ENCODE peak calls at places on chromosomes 12 and 14, in five cellular contexts. S, J, M, C and N are unnamed samples.

GRCh38 chr12:10304161-10304574 is 3.5 kb upstream of the KLRD1 start:
- DNase-seq in S (no peak), J (no peak), M (no peak), C (no peak), N (no peak)

GRCh38 chr12:108838194-108839010 is 19.0 kb downstream of the SSH1 start:
- DNase-seq in S (peak), J (peak), M (peak), C (peak), N (peak)

GRCh38 chr12:89698607-89699006 is 10.0 kb downstream of the ATP2B1 start:
- DNase-seq in S (no peak), J (no peak), M (no peak), C (no peak), N (no peak)

GRCh38 chr14:64202731-64203130 is 91.4 kb downstream of the ESR2 start:
- DNase-seq in S (no peak), J (no peak), M (no peak), C (no peak), N (no peak)

GRCh38 chr12:28876423-28876822 is 272.7 kb upstream of the FAR2 start:
- DNase-seq in S (no peak), J (no peak), M (no peak), C (no peak), N (no peak)

GRCh38 chr14:79256311-79256879 is 954.9 kb downstream of the DIO2 start:
- DNase-seq in S (no peak), J (no peak), M (no peak), C (no peak), N (no peak)

GRCh38 chr12:105561981-105562726 is 231.7 kb downstream of the C12orf75 start:
- DNase-seq in S (peak), J (peak), M (no peak), C (peak), N (peak)

GRCh38 chr14:92039073-92039719 is 663 bp downstream of the TRIP11 start:
- DNase-seq in S (no peak), J (no peak), M (peak), C (peak), N (no peak)

GRCh38 chr14:96051642-96052540 is 12.7 kb downstream of the C14orf132 start:
- DNase-seq in S (no peak), J (no peak), M (no peak), C (peak), N (no peak)

GRCh38 chr14:38616959-38617358 is 361.1 kb upstream of the CLEC14A start:
- DNase-seq in S (no peak), J (no peak), M (no peak), C (no peak), N (no peak)

GRCh38 chr12:7242176-7243101 is 53.0 kb downstream of the PEX5 start:
- DNase-seq in S (no peak), J (no peak), M (no peak), C (no peak), N (no peak)

GRCh38 chr14:72613196-72613974 is 280.5 kb downstream of the DPF3 start:
- DNase-seq in S (peak), J (peak), M (peak), C (no peak), N (peak)

GRCh38 chr14:73170686-73171085 is 34.4 kb downstream of the PSEN1 start:
- DNase-seq in S (no peak), J (no peak), M (no peak), C (no peak), N (no peak)

GRCh38 chr12:67377021-67377420 is 107.9 kb downstream of the CAND1 start:
- DNase-seq in S (no peak), J (no peak), M (no peak), C (no peak), N (no peak)

GRCh38 chr14:91911474-91912032 is 35.9 kb downstream of the FBLN5 start:
- DNase-seq in S (no peak), J (no peak), M (peak), C (peak), N (no peak)

GRCh38 chr14:102408729-102409128 is 46.0 kb downstream of the TECPR2 start:
- DNase-seq in S (peak), J (no peak), M (no peak), C (no peak), N (no peak)

GRCh38 chr14:79162833-79163232 is 992.7 kb downstream of the NRXN3 start:
- DNase-seq in S (no peak), J (no peak), M (no peak), C (no peak), N (no peak)

GRCh38 chr12:131860472-131861260 is 32.5 kb downstream of the MMP17 start:
- DNase-seq in S (no peak), J (no peak), M (peak), C (peak), N (peak)

GRCh38 chr12:67531519-67531918 is 117.0 kb upstream of the DYRK2 start:
- DNase-seq in S (no peak), J (no peak), M (no peak), C (no peak), N (no peak)

GRCh38 chr14:81382517-81383225 is 17.5 kb downstream of the STON2 start:
- DNase-seq in S (no peak), J (no peak), M (no peak), C (no peak), N (no peak)

GRCh38 chr14:103628221-103628683 is 759 bp upstream of the KLC1 start:
- DNase-seq in S (peak), J (peak), M (peak), C (peak), N (peak)

GRCh38 chr12:72346331-72346944 is 74.3 kb downstream of the TRHDE start:
- DNase-seq in S (peak), J (peak), M (peak), C (peak), N (peak)

GRCh38 chr12:47896633-47897032 is 8.2 kb downstream of the VDR start:
- DNase-seq in S (no peak), J (no peak), M (peak), C (peak), N (no peak)

GRCh38 chr14:32209471-32209870 is 6.4 kb upstream of the RNU6-8 start:
- DNase-seq in S (no peak), J (no peak), M (no peak), C (no peak), N (no peak)

GRCh38 chr12:75853621-75854020 is 178.0 kb downstream of the PHLDA1 start:
- DNase-seq in S (no peak), J (no peak), M (no peak), C (no peak), N (no peak)

GRCh38 chr12:30296486-30296885 is 399.2 kb downstream of the IPO8 start:
- DNase-seq in S (no peak), J (no peak), M (no peak), C (no peak), N (no peak)

GRCh38 chr14:103216399-103216798 is 93.1 kb downstream of the TNFAIP2 start:
- DNase-seq in S (no peak), J (no peak), M (no peak), C (no peak), N (no peak)

GRCh38 chr14:95850429-95850828 is 26.2 kb upstream of the TUNAR start:
- DNase-seq in S (no peak), J (no peak), M (no peak), C (no peak), N (no peak)

GRCh38 chr12:4900327-4900726 is 9.4 kb upstream of the KCNA1 start:
- DNase-seq in S (no peak), J (no peak), M (no peak), C (no peak), N (no peak)

GRCh38 chr14:39426605-39427004 is 5.6 kb downstream of the FBXO33 start:
- DNase-seq in S (no peak), J (no peak), M (no peak), C (no peak), N (no peak)

GRCh38 chr12:130803707-130804106 is 35.3 kb downstream of the STX2 start:
- DNase-seq in S (no peak), J (no peak), M (no peak), C (no peak), N (no peak)

GRCh38 chr12:110514363-110514762 is 12.2 kb downstream of the RAD9B start:
- DNase-seq in S (no peak), J (no peak), M (no peak), C (no peak), N (no peak)

GRCh38 chr12:31238764-31239387 is 87.1 kb downstream of the SINHCAF start:
- DNase-seq in S (peak), J (peak), M (peak), C (peak), N (peak)

GRCh38 chr12:109273354-109273753 is 35.7 kb downstream of the FOXN4 start:
- DNase-seq in S (no peak), J (no peak), M (no peak), C (no peak), N (no peak)

GRCh38 chr12:98352218-98352811 is 163.1 kb upstream of the TMPO start:
- DNase-seq in S (no peak), J (no peak), M (no peak), C (peak), N (no peak)
- H3K4me3 ChIP-seq in S (no peak), J (no peak), M (no peak), C (peak), N (no peak)

GRCh38 chr12:57093412-57094193 is 4.7 kb downstream of the NAB2 start:
- DNase-seq in S (peak), J (peak), M (peak), C (peak), N (peak)

GRCh38 chr12:57096099-57096572 is 7.2 kb downstream of the NAB2 start:
- DNase-seq in S (no peak), J (no peak), M (no peak), C (no peak), N (peak)

GRCh38 chr12:57094194-57095160 is 5.6 kb downstream of the NAB2 start:
- DNase-seq in S (no peak), J (no peak), M (no peak), C (no peak), N (peak)

GRCh38 chr12:57096748-57097553 is 8.0 kb downstream of the NAB2 start:
- DNase-seq in S (no peak), J (no peak), M (no peak), C (no peak), N (no peak)

GRCh38 chr12:57095440-57095839 is 6.5 kb downstream of the NAB2 start:
- DNase-seq in S (no peak), J (no peak), M (no peak), C (no peak), N (no peak)
- TF ChIP-seq POLR2A in S (no peak), J (no peak), M (no peak), C (no peak), N (no peak)

DNA sequence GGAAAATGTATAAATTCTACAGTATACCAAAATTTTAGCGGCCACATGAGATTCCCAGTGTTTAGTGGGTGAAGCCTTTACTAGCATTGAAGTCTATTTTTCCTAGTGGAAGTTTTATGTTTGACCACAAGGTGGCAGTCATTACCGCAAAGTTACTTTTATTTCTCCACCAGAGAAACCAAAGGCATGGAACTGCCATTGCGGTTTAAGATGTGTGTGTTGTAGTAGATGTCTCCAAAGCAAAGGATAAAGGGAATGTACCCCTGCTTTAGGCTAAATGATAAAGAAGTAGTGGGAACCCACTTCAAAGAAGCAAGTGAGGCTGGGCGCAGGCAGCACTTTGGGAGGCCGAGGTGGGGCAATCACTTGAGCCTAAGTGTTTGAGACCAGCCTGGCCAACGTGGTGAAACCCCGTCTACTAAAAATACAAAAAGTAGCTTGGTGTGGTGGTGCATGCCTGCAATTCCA is 140.5 kb downstream of the PRKCH start:
- DNase-seq in S (no peak), J (no peak), M (no peak), C (peak), N (peak)
- TF ChIP-seq CTCF in S (peak), J (peak), M (peak), C (peak), N (no peak)

GRCh38 chr12:113831486-113831885 is 134.6 kb downstream of the RBM19 start:
- DNase-seq in S (no peak), J (no peak), M (no peak), C (no peak), N (no peak)
- H3K4me3 ChIP-seq in S (no peak), J (no peak), M (no peak), C (no peak), N (no peak)

DNA sequence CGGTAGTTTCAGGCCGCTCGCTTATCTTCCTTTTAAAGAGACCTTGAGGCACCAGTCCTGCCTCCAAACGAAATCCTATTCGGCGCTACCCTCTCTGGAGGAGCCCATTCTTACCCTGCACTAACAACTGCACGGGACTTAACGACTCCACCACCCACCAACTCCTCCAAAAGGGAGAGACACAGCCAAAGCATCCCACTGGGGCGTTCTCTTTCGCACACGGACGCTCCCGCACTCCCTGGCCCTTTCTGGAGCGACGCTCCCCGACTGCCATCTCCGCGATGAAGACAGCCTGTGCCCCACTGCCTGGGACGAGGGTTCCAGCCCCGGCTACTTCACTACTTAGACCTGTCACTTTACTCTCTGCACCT is 648 bp downstream of the GALC start:
- DNase-seq in S (no peak), J (no peak), M (no peak), C (no peak), N (no peak)
- TF ChIP-seq POLR2A in S (no peak), J (no peak), M (no peak), C (no peak), N (no peak)

DNA sequence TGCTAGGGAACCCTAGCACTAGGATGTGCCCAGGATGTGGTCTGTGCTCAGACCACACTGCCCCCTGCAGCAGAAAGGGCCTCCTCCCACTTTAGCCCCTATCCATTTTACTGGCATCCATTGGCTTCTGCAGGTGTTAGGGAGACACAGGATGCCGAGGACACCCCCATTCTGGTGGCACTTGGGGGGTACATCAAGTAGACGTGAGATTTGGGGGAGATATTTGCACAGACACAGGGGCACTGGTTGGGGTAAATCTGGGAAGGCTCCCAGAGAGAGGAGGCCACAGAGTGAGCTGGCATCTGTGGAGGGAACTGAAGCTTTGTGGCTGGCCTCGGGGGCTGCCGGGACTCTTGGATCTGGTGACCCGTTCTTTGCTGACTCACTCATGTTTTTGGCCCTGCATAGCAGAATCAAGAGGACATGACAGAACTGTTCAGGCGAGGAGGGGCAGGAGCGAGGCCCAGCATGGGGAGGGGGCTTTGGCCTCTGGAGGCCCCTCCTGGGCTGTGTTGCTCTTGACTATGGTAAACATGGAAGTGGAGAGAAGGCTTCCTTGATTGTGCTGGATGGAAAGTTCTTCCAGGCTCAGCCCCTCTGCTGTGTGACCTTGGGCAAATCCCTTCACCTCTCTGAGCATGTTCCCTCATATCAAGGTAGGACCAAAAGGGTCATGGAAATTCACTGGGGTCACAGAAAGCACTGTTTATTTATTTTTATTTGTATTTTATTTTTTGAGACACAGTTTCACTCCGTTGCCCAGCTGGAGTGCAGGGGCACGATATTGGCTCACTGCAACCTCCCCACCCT is 1.8 kb downstream of the PLBD2 start:
- DNase-seq in S (no peak), J (peak), M (no peak), C (no peak), N (peak)
- TF ChIP-seq CTCF in S (no peak), J (no peak), M (peak), C (peak), N (no peak)

GRCh38 chr12:27548301-27549199 is 24.5 kb downstream of the PPFIBP1 start:
- DNase-seq in S (no peak), J (no peak), M (no peak), C (no peak), N (no peak)

GRCh38 chr12:27551172-27551840 is 27.3 kb downstream of the PPFIBP1 start:
- DNase-seq in S (no peak), J (no peak), M (no peak), C (no peak), N (no peak)

GRCh38 chr12:27550653-27550975 is 26.6 kb downstream of the PPFIBP1 start:
- DNase-seq in S (no peak), J (no peak), M (no peak), C (no peak), N (no peak)

GRCh38 chr12:27549231-27549800 is 25.3 kb downstream of the PPFIBP1 start:
- DNase-seq in S (no peak), J (no peak), M (no peak), C (peak), N (no peak)

DNA sequence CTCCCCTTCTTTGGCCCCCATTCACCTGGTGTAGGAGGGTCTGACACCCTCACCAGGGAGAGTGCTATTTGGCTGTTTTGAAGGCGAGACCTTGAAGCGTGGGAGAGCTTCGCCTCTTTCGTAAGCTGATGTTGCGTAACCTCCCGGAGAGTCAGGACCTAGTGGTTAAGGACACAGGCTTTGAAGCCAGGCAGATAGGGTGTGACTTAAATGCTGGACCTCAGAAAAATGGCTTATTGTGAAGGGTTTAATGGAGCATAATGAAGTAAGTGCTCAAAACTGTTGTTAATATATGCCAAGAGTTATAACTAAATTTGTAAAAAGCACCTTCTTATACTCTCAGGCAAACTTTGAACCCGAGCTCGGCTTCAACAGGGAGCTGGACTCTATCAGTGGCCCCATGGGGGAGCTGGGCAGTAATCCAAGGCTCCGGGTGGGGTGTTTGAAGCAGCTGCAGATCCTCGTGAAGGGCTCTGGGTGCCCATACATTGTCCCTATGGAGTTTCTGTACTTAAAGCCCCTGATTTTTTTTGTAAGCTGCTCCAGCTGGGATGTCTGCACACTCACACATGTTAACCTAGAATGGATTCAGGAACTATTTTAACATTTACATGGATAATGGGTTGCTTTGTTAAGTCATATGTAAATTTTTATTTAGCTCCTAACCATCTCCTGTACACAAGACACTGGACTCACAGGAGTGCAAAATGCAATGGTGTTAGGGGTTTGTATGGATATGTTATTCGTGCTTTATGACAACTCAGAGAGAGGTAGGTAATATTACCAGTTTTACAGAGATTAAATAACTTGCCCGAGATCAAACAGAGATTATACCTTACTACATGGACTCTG is 26.0 kb downstream of the PPFIBP1 start:
- DNase-seq in S (peak), J (peak), M (peak), C (peak), N (peak)
- H3K4me3 ChIP-seq in S (peak), J (no peak), M (no peak), C (peak), N (no peak)

DNA sequence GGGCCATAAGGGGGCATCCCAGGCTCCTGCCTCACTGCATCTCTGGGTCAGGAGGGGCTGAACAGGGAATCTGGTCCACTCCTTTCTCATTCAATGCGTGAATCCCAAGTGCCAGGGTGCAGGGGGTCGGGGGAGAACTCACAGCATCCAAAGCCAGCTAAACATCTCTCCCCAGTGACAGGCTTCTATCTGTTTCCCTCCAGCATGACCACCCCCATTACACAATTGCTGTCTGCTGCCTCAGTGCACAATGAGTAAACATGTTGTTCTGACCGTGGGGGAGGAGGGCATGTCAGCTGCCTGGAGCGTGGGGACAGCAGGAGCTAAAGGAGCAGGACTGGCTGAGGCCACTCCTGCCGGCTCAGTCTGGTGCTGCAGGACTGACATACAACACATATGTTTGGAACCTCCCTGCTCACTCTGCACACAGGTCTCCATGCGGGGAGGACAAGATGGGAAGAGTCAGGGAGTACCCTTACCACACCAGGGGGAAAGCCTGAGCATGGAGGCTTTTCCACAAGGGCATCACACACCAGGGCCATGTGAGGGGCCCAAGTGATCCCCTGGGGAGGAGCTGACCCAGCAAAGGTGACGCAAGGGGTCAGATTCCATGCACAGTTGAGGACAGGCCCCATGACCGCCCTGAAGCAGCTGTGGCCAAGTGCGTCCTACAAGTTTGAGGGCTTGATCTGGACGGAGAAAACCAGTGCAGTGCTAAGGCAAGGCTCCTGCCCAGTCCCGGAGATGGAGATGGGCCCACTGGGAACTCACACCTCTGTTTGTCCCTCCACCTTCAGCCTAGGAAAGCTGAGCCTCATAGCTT is 1.4 kb downstream of the TNS2 start:
- DNase-seq in S (peak), J (peak), M (peak), C (no peak), N (peak)
- TF ChIP-seq POLR2A in S (no peak), J (peak), M (peak), C (no peak), N (peak)